ENCODE peak calls at places on chromosomes 4 and X, in five cellular contexts. R is tibial artery, T is substantia nigra, D is cardiac muscle cell, K is Panc1. G is an unnamed sample.

GRCh38 chr4:75686346-75686745 is 13.1 kb upstream of the G3BP2 start:
- DNase-seq in D (no peak), R (no peak), K (no peak), T (no peak), G (no peak)

GRCh38 chr4:121185960-121186359 is 21.8 kb upstream of the TNIP3 start:
- DNase-seq in T (no peak), R (no peak), D (no peak), K (no peak), G (no peak)

GRCh38 chrX:129188223-129188622 is 335.1 kb downstream of the SMARCA1 start:
- DNase-seq in R (no peak), K (no peak), D (no peak), T (no peak), G (no peak)

GRCh38 chrX:72025236-72025770 is 106.4 kb downstream of the RTL5 start:
- DNase-seq in D (no peak), K (no peak), R (no peak), T (no peak), G (no peak)

GRCh38 chr4:28117067-28117756 is 1256.6 kb downstream of the STIM2 start:
- DNase-seq in T (no peak), D (no peak), K (no peak), R (no peak), G (no peak)

GRCh38 chr4:169902658-169903345 is 123.4 kb downstream of the MFAP3L start:
- DNase-seq in T (no peak), R (no peak), K (no peak), D (no peak), G (no peak)

GRCh38 chr4:158016511-158016910 is 156.3 kb downstream of the GASK1B start:
- DNase-seq in T (no peak), K (no peak), D (no peak), R (no peak), G (no peak)

GRCh38 chr4:158599150-158599549 is 72.5 kb downstream of the C4orf46 start:
- DNase-seq in T (no peak), D (no peak), R (no peak), K (no peak), G (no peak)

GRCh38 chrX:123153846-123154335 is 30.2 kb upstream of the GRIA3 start:
- DNase-seq in K (no peak), T (no peak), D (no peak), R (no peak), G (no peak)

GRCh38 chrX:79413009-79413408 is 45.9 kb upstream of the ITM2A start:
- DNase-seq in D (peak), R (no peak), T (no peak), K (peak), G (peak)

GRCh38 chr4:7014815-7015214 is 28.4 kb upstream of the TADA2B start:
- DNase-seq in K (no peak), D (no peak), T (no peak), R (no peak), G (no peak)

GRCh38 chrX:80290834-80291233 is 129.4 kb upstream of the TENT5D start:
- DNase-seq in D (no peak), K (no peak), R (no peak), T (no peak), G (no peak)

GRCh38 chr4:6893449-6894085 is 16.1 kb upstream of the TBC1D14 start:
- DNase-seq in K (no peak), R (no peak), D (no peak), T (no peak), G (no peak)

GRCh38 chr4:140296335-140296753 is 77.1 kb upstream of the SCOC start:
- DNase-seq in D (no peak), T (no peak), K (no peak), R (peak), G (no peak)

GRCh38 chr4:166165829-166166420 is 292.9 kb downstream of the TLL1 start:
- DNase-seq in K (peak), T (no peak), D (peak), R (no peak), G (no peak)

GRCh38 chr4:183961772-183962171 is 56.7 kb downstream of the STOX2 start:
- DNase-seq in R (no peak), D (no peak), K (no peak), T (no peak), G (no peak)

GRCh38 chrX:26918633-26919032 is 544.5 kb downstream of the PPP4R3C start:
- DNase-seq in T (no peak), R (no peak), K (no peak), D (peak), G (no peak)

GRCh38 chr4:100489316-100489715 is 28.5 kb downstream of the EMCN start:
- DNase-seq in D (no peak), K (no peak), R (no peak), T (no peak), G (no peak)

GRCh38 chr4:148226341-148226740 is 215.9 kb downstream of the NR3C2 start:
- DNase-seq in T (no peak), D (no peak), K (no peak), R (no peak), G (no peak)

GRCh38 chr4:107896158-107896645 is 35.1 kb upstream of the CYP2U1 start:
- DNase-seq in T (no peak), D (no peak), R (no peak), K (peak), G (no peak)

GRCh38 chrX:138026211-138026610 is 460.3 kb downstream of the ZIC3 start:
- DNase-seq in T (no peak), K (no peak), D (peak), R (no peak), G (no peak)

GRCh38 chrX:100615015-100615414 is 21.6 kb downstream of the TSPAN6 start:
- DNase-seq in D (peak), T (no peak), K (no peak), R (no peak), G (no peak)

GRCh38 chr4:15990570-15991285 is 27.8 kb upstream of the FGFBP2 start:
- DNase-seq in T (no peak), R (no peak), D (no peak), K (no peak), G (no peak)

GRCh38 chrX:86295293-86295692 is 147.0 kb downstream of the DACH2 start:
- DNase-seq in D (no peak), K (no peak), T (no peak), R (no peak), G (no peak)

GRCh38 chr4:138494931-138495330 is 252.8 kb upstream of the SLC7A11 start:
- DNase-seq in T (no peak), K (no peak), D (peak), R (no peak), G (no peak)

GRCh38 chr4:88818650-88819470 is 121.2 kb upstream of the NAP1L5 start:
- DNase-seq in D (peak), T (no peak), R (peak), K (peak), G (peak)

GRCh38 chrX:20455001-20455400 is 188.3 kb upstream of the RPS6KA3 start:
- DNase-seq in T (no peak), K (no peak), D (no peak), R (no peak), G (no peak)

GRCh38 chrX:40727093-40727492 is 8.2 kb downstream of the MED14 start:
- DNase-seq in T (no peak), K (no peak), R (no peak), D (no peak), G (no peak)

GRCh38 chrX:30979271-30979670 is 90.2 kb upstream of the TAB3 start:
- DNase-seq in D (no peak), K (no peak), T (no peak), R (no peak), G (no peak)

GRCh38 chrX:71618303-71618721 is at the start of gene CXCR3:
- DNase-seq in D (no peak), T (no peak), R (no peak), K (no peak), G (peak)

GRCh38 chrX:102599084-102599949 is at the start of gene ARMCX5:
- DNase-seq in R (peak), T (peak), K (peak), D (peak), G (peak)

GRCh38 chr4:101977096-101977495 is 186.6 kb downstream of the BANK1 start:
- DNase-seq in K (peak), T (no peak), D (no peak), R (peak), G (no peak)

GRCh38 chr4:71065991-71066390 is 72.5 kb downstream of the DCK start:
- DNase-seq in T (no peak), K (no peak), D (no peak), R (no peak), G (no peak)

GRCh38 chr4:87985097-87985886 is 9.8 kb downstream of the SPP1 start:
- DNase-seq in T (peak), K (peak), D (peak), R (no peak), G (no peak)

GRCh38 chr4:186684220-186684619 is 39.4 kb downstream of the FAT1 start:
- DNase-seq in D (no peak), K (no peak), T (no peak), R (no peak), G (no peak)
- H3K27ac ChIP-seq in D (peak), K (peak), T (no peak), R (no peak), G (no peak)

GRCh38 chr4:92234393-92235176 is 69.2 kb upstream of the GRID2 start:
- DNase-seq in D (no peak), K (peak), T (no peak), R (no peak), G (no peak)
- H3K27ac ChIP-seq in D (no peak), K (no peak), T (no peak), R (no peak), G (no peak)

GRCh38 chrX:15600071-15600470 is 689 bp downstream of the ACE2 start:
- DNase-seq in R (no peak), T (no peak), K (no peak), D (no peak), G (no peak)

GRCh38 chrX:15601932-15602331 is 1.2 kb upstream of the ACE2 start:
- DNase-seq in K (no peak), D (no peak), R (no peak), T (no peak), G (no peak)

GRCh38 chrX:15594371-15594770 is 6.4 kb downstream of the ACE2 start:
- DNase-seq in D (peak), R (no peak), T (no peak), K (no peak), G (no peak)

GRCh38 chrX:15600745-15601144 is at the start of gene ACE2:
- DNase-seq in R (no peak), K (no peak), D (no peak), T (no peak), G (no peak)

GRCh38 chrX:15598031-15598430 is 2.7 kb downstream of the ACE2 start:
- DNase-seq in D (peak), K (no peak), T (no peak), R (no peak), G (no peak)
- H3K27ac ChIP-seq in D (peak), K (no peak), T (no peak), R (no peak), G (no peak)

GRCh38 chrX:24023538-24023937 is 3.4 kb downstream of the KLHL15 start:
- DNase-seq in D (no peak), K (no peak), R (no peak), T (no peak), G (no peak)

GRCh38 chrX:24025741-24026402 is 1.1 kb downstream of the KLHL15 start:
- DNase-seq in D (no peak), T (no peak), K (no peak), R (peak), G (no peak)

GRCh38 chrX:24026403-24026801 is 584 bp downstream of the KLHL15 start:
- DNase-seq in R (no peak), D (no peak), K (no peak), T (no peak), G (no peak)

GRCh38 chrX:24024819-24025740 is 1.9 kb downstream of the KLHL15 start:
- DNase-seq in T (peak), D (peak), R (peak), K (no peak), G (peak)

DNA sequence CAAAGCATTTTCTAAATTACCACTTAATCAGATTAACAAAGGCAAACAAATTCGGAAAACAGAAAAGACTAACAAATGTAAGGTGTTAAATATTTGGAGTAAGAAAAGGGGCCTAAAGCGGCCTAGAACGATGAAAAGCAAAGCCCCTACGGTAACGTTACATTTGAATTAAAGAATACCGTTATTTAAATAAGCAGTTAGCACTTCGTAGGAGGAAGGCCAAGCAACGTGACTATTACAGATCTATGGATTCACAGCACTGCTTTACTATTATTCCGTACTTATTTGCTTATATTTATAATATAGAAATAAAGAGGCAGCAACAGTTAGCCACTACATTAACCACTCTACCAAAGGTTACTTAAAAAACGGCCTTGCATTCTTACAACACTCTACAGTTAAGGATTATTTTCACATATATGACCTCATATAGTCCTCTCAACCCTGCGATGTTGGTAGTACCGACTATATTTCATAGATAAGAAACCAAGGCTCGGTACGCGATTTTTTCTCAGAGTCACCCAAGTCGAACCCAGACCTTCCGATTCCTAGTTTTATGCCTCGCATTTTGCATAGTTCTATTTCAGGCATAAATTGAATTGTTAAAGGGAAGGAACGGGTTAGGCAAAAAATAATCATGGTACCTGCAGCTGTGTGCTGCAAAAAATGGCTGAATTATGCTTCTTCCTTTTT is 2.9 kb downstream of the KLHL15 start:
- DNase-seq in R (no peak), K (no peak), D (peak), T (no peak), G (no peak)
- H3K27ac ChIP-seq in R (peak), K (peak), D (peak), T (no peak), G (peak)

G was measured in naive thymus-derived CD4-positive, alpha-beta T cell.